ENCODE peak calls at places on chromosomes 13 and 19, in five cellular contexts. One of them, this sample, is unnamed. For H3K79me2, the result is how much of the 10 kb centered on the place peaks cover.

GRCh38 chr19:1214862-1215731 is 9.5 kb downstream of the STK11 start:
- DNase-seq in HepG2: no peak
- DNase-seq in HCT116: no peak
- DNase-seq in GM12878: no peak
- DNase-seq in K562: no peak
- DNase-seq in this sample: peak

GRCh38 chr13:23744315-23744714 is 144.9 kb downstream of the MIPEP start:
- DNase-seq in HepG2: no peak
- DNase-seq in HCT116: no peak
- DNase-seq in GM12878: no peak
- DNase-seq in K562: no peak
- DNase-seq in this sample: no peak

GRCh38 chr19:52270266-52270885 is 989 bp downstream of the ZNF766 start:
- DNase-seq in HepG2: no peak
- DNase-seq in HCT116: no peak
- DNase-seq in GM12878: no peak
- DNase-seq in K562: peak
- DNase-seq in this sample: peak

GRCh38 chr13:92346046-92346445 is 880.6 kb upstream of the GPC6 start:
- DNase-seq in HepG2: no peak
- DNase-seq in HCT116: no peak
- DNase-seq in GM12878: no peak
- DNase-seq in K562: no peak
- DNase-seq in this sample: no peak

GRCh38 chr19:20787766-20788165 is 11.7 kb downstream of the ZNF66 start:
- DNase-seq in HepG2: no peak
- DNase-seq in HCT116: no peak
- DNase-seq in GM12878: peak
- DNase-seq in K562: no peak
- DNase-seq in this sample: no peak

GRCh38 chr19:18538115-18538514 is 5.3 kb downstream of the FKBP8 start:
- DNase-seq in HepG2: no peak
- DNase-seq in HCT116: no peak
- DNase-seq in GM12878: no peak
- DNase-seq in K562: no peak
- DNase-seq in this sample: no peak

GRCh38 chr19:33177417-33177976 is 16.6 kb upstream of the LRP3 start:
- DNase-seq in HepG2: peak
- DNase-seq in HCT116: no peak
- DNase-seq in GM12878: no peak
- DNase-seq in K562: no peak
- DNase-seq in this sample: peak

GRCh38 chr13:99894835-99895427 is 76.6 kb downstream of the ZIC5 start:
- DNase-seq in HepG2: no peak
- DNase-seq in HCT116: no peak
- DNase-seq in GM12878: no peak
- DNase-seq in K562: no peak
- DNase-seq in this sample: peak

GRCh38 chr13:24998433-24998832 is 97.5 kb upstream of the PABPC3 start:
- DNase-seq in HepG2: no peak
- DNase-seq in HCT116: no peak
- DNase-seq in GM12878: no peak
- DNase-seq in K562: no peak
- DNase-seq in this sample: no peak

GRCh38 chr13:30739646-30740642 is 4.6 kb downstream of the ALOX5AP start:
- DNase-seq in HepG2: no peak
- DNase-seq in HCT116: peak
- DNase-seq in GM12878: peak
- DNase-seq in K562: no peak
- DNase-seq in this sample: no peak

GRCh38 chr13:109157275-109157674 is 527.9 kb downstream of the MYO16 start:
- DNase-seq in HepG2: no peak
- DNase-seq in HCT116: no peak
- DNase-seq in GM12878: no peak
- DNase-seq in K562: no peak
- DNase-seq in this sample: no peak

GRCh38 chr13:21037656-21038055 is 23.7 kb downstream of the LATS2 start:
- DNase-seq in HepG2: no peak
- DNase-seq in HCT116: no peak
- DNase-seq in GM12878: no peak
- DNase-seq in K562: no peak
- DNase-seq in this sample: no peak

GRCh38 chr19:43941209-43941608 is 6.1 kb upstream of the ZNF45 start:
- DNase-seq in HepG2: no peak
- DNase-seq in HCT116: no peak
- DNase-seq in GM12878: no peak
- DNase-seq in K562: no peak
- DNase-seq in this sample: no peak

GRCh38 chr13:34567558-34567957 is 374.5 kb upstream of the NBEA start:
- DNase-seq in HepG2: peak
- DNase-seq in HCT116: no peak
- DNase-seq in GM12878: no peak
- DNase-seq in K562: no peak
- DNase-seq in this sample: no peak

GRCh38 chr19:42316223-42317211 is 3.4 kb downstream of the TMEM145 start:
- DNase-seq in HepG2: peak
- DNase-seq in HCT116: no peak
- DNase-seq in GM12878: peak
- DNase-seq in K562: no peak
- DNase-seq in this sample: peak

GRCh38 chr19:3423183-3423829 is 56.9 kb downstream of the NFIC start:
- DNase-seq in HepG2: no peak
- DNase-seq in HCT116: no peak
- DNase-seq in GM12878: no peak
- DNase-seq in K562: peak
- DNase-seq in this sample: peak

GRCh38 chr19:58117841-58118575 is 20.0 kb upstream of the ZSCAN18 start:
- DNase-seq in HepG2: no peak
- DNase-seq in HCT116: no peak
- DNase-seq in GM12878: no peak
- DNase-seq in K562: no peak
- DNase-seq in this sample: peak

GRCh38 chr13:105991131-105991530 is 544.3 kb downstream of the EFNB2 start:
- DNase-seq in HepG2: no peak
- DNase-seq in HCT116: no peak
- DNase-seq in GM12878: no peak
- DNase-seq in K562: no peak
- DNase-seq in this sample: no peak

GRCh38 chr13:57345526-57345925 is 178.5 kb downstream of the PRR20E start:
- DNase-seq in HepG2: no peak
- DNase-seq in HCT116: no peak
- DNase-seq in GM12878: no peak
- DNase-seq in K562: no peak
- DNase-seq in this sample: no peak

GRCh38 chr19:17575871-17576757 is 20.7 kb downstream of the COLGALT1 start:
- DNase-seq in HepG2: no peak
- DNase-seq in HCT116: no peak
- DNase-seq in GM12878: no peak
- DNase-seq in K562: peak
- DNase-seq in this sample: peak

GRCh38 chr13:45943965-45944364 is 92.4 kb upstream of the SIAH3 start:
- DNase-seq in HepG2: no peak
- DNase-seq in HCT116: no peak
- DNase-seq in GM12878: no peak
- DNase-seq in K562: no peak
- DNase-seq in this sample: no peak

GRCh38 chr13:95858286-95859075 is 181.5 kb downstream of the DNAJC3 start:
- DNase-seq in HepG2: no peak
- DNase-seq in HCT116: no peak
- DNase-seq in GM12878: no peak
- DNase-seq in K562: no peak
- DNase-seq in this sample: no peak

GRCh38 chr13:44283598-44283997 is 90.0 kb upstream of the SERP2 start:
- DNase-seq in HepG2: no peak
- DNase-seq in HCT116: no peak
- DNase-seq in GM12878: no peak
- DNase-seq in K562: no peak
- DNase-seq in this sample: no peak

GRCh38 chr13:20993211-20993610 is 68.2 kb downstream of the LATS2 start:
- DNase-seq in HepG2: no peak
- DNase-seq in HCT116: no peak
- DNase-seq in GM12878: no peak
- DNase-seq in K562: no peak
- DNase-seq in this sample: no peak

GRCh38 chr19:54366811-54367210 is 2.1 kb upstream of the LAIR1 start:
- DNase-seq in HepG2: no peak
- DNase-seq in HCT116: no peak
- DNase-seq in GM12878: no peak
- DNase-seq in K562: no peak
- DNase-seq in this sample: no peak

GRCh38 chr19:6340493-6341201 is 7.2 kb upstream of the ACER1 start:
- DNase-seq in HepG2: no peak
- DNase-seq in HCT116: no peak
- DNase-seq in GM12878: no peak
- DNase-seq in K562: no peak
- DNase-seq in this sample: no peak

GRCh38 chr19:6343462-6343861 is 10.1 kb upstream of the ACER1 start:
- DNase-seq in HepG2: no peak
- DNase-seq in HCT116: no peak
- DNase-seq in GM12878: no peak
- DNase-seq in K562: peak
- DNase-seq in this sample: no peak
- H3K79me2 ChIP-seq in HepG2: under half
- H3K79me2 ChIP-seq in HCT116: under half
- H3K79me2 ChIP-seq in GM12878: under half
- H3K79me2 ChIP-seq in K562: under half
- H3K79me2 ChIP-seq in this sample: under half

GRCh38 chr19:30784850-30785459 is 412.8 kb downstream of the ZNF536 start:
- DNase-seq in HepG2: peak
- DNase-seq in HCT116: no peak
- DNase-seq in GM12878: no peak
- DNase-seq in K562: peak
- DNase-seq in this sample: no peak
- TF ChIP-seq ZBTB33 in HepG2: no peak
- TF ChIP-seq ZBTB33 in HCT116: no peak
- TF ChIP-seq ZBTB33 in GM12878: no peak
- TF ChIP-seq ZBTB33 in K562: no peak
- TF ChIP-seq ZBTB33 in this sample: no peak

DNA sequence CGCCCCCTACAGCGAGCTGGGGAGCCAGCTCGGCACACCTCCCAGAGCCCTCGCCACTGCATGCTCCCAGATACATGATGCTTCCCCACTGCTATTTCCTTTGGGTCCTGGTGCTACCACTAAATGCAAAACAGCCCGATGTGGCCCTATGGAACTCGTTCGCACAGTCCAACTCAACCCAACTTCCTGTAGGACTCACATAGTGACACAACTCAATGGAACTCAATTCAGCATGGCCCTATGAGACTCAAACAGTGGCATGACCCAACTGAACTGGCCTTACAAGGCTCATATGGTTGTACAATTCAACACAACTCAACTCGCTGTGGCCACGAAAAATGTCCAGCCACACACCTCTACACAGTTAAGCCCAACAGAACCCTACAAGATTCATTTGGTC is 3.5 kb downstream of the KCNA7 start:
- DNase-seq in HepG2: no peak
- DNase-seq in HCT116: no peak
- DNase-seq in GM12878: no peak
- DNase-seq in K562: no peak
- DNase-seq in this sample: no peak
- H2AFZ ChIP-seq in HepG2: no peak
- H2AFZ ChIP-seq in HCT116: no peak
- H2AFZ ChIP-seq in GM12878: no peak
- H2AFZ ChIP-seq in K562: no peak
- H2AFZ ChIP-seq in this sample: no peak

DNA sequence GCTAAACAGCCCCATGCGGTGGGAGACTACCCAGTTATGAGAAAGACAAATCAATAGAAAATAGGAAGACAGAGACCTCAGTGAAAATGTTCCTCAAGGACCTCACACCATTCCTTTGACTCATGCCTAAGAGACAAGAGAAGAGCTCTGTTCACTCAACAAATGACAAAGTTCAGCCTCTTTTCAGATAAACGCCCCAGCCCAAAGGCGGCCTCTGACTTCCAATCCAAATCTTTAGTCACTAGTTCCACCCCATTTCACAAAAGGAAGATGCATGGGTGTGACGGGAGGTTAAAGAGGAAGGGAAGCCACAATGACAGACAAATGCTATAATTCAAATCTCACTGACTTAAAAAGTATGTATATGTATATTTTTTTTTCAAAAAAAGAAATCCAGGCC is 8.1 kb downstream of the CARS2 start:
- DNase-seq in HepG2: no peak
- DNase-seq in HCT116: no peak
- DNase-seq in GM12878: no peak
- DNase-seq in K562: no peak
- DNase-seq in this sample: no peak
- H3K79me2 ChIP-seq in HepG2: under half
- H3K79me2 ChIP-seq in HCT116: under half
- H3K79me2 ChIP-seq in GM12878: under half
- H3K79me2 ChIP-seq in K562: under half
- H3K79me2 ChIP-seq in this sample: under half

GRCh38 chr13:64936879-64937278 is 2293.3 kb downstream of the PCDH9 start:
- DNase-seq in HepG2: no peak
- DNase-seq in HCT116: no peak
- DNase-seq in GM12878: no peak
- DNase-seq in K562: no peak
- DNase-seq in this sample: peak

GRCh38 chr13:64935441-64935840 is 2294.7 kb downstream of the PCDH9 start:
- DNase-seq in HepG2: no peak
- DNase-seq in HCT116: no peak
- DNase-seq in GM12878: no peak
- DNase-seq in K562: no peak
- DNase-seq in this sample: no peak

GRCh38 chr13:64937302-64937701 is 2292.8 kb downstream of the PCDH9 start:
- DNase-seq in HepG2: no peak
- DNase-seq in HCT116: no peak
- DNase-seq in GM12878: no peak
- DNase-seq in K562: no peak
- DNase-seq in this sample: no peak

GRCh38 chr13:64938660-64939059 is 2291.5 kb downstream of the PCDH9 start:
- DNase-seq in HepG2: no peak
- DNase-seq in HCT116: no peak
- DNase-seq in GM12878: no peak
- DNase-seq in K562: no peak
- DNase-seq in this sample: no peak

GRCh38 chr13:64934569-64935362 is 2295.4 kb downstream of the PCDH9 start:
- DNase-seq in HepG2: no peak
- DNase-seq in HCT116: no peak
- DNase-seq in GM12878: no peak
- DNase-seq in K562: no peak
- DNase-seq in this sample: no peak
- TF ChIP-seq ZBTB33 in HepG2: no peak
- TF ChIP-seq ZBTB33 in HCT116: no peak
- TF ChIP-seq ZBTB33 in GM12878: no peak
- TF ChIP-seq ZBTB33 in K562: no peak
- TF ChIP-seq ZBTB33 in this sample: no peak

DNA sequence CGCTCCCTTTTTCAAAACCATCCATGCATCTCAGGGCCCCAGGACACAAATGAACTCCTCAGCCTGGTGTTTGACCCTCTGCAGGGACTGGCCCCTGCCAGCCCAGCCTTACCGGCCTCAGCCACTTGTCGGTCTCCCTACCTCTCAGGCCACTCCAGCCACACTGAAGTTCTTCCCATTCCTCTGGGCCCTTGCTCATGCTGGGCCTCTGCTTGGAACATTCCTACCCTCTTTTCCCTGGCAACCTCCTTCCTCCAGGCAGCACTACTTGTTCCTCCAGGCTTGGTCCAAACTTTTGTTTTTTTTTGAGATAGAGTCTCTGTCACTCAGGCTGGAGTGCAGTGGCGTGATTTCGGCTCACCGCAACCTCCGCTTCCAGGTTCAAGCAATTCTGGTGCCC is 7.6 kb upstream of the EGLN2 start:
- DNase-seq in HepG2: no peak
- DNase-seq in HCT116: no peak
- DNase-seq in GM12878: no peak
- DNase-seq in K562: no peak
- DNase-seq in this sample: no peak
- H2AFZ ChIP-seq in HepG2: no peak
- H2AFZ ChIP-seq in HCT116: no peak
- H2AFZ ChIP-seq in GM12878: no peak
- H2AFZ ChIP-seq in K562: no peak
- H2AFZ ChIP-seq in this sample: no peak

This sample was measured in SK-N-SH.